ENCODE peak calls at places on chromosomes 2 and 18, in ten cellular contexts. One of them, this sample, is unnamed.

GRCh38 chr2:118473241-118473640 is 374.2 kb downstream of the EN1 start:
- DNase-seq in spleen: no peak
- DNase-seq in GM12892: no peak
- DNase-seq in suprapubic skin: no peak
- DNase-seq in K562: no peak
- DNase-seq in HCT116: no peak
- DNase-seq in GM23338: no peak
- DNase-seq in stomach: no peak
- DNase-seq in endothelial cell of umbilical vein: no peak
- DNase-seq in SK-N-SH: no peak
- DNase-seq in this sample: no peak

GRCh38 chr2:60567919-60568874 is 14.7 kb upstream of the BCL11A start:
- DNase-seq in spleen: no peak
- DNase-seq in GM12892: no peak
- DNase-seq in suprapubic skin: no peak
- DNase-seq in K562: no peak
- DNase-seq in HCT116: no peak
- DNase-seq in GM23338: no peak
- DNase-seq in stomach: no peak
- DNase-seq in endothelial cell of umbilical vein: no peak
- DNase-seq in SK-N-SH: peak
- DNase-seq in this sample: no peak

GRCh38 chr2:200585730-200586643 is at the start of gene AOX1:
- DNase-seq in spleen: peak
- DNase-seq in GM12892: peak
- DNase-seq in suprapubic skin: peak
- DNase-seq in K562: no peak
- DNase-seq in HCT116: no peak
- DNase-seq in GM23338: peak
- DNase-seq in stomach: peak
- DNase-seq in endothelial cell of umbilical vein: peak
- DNase-seq in SK-N-SH: peak
- DNase-seq in this sample: no peak

GRCh38 chr2:142983174-142983573 is 105.7 kb downstream of the KYNU start:
- DNase-seq in spleen: no peak
- DNase-seq in GM12892: no peak
- DNase-seq in suprapubic skin: no peak
- DNase-seq in K562: no peak
- DNase-seq in HCT116: no peak
- DNase-seq in GM23338: no peak
- DNase-seq in stomach: no peak
- DNase-seq in endothelial cell of umbilical vein: no peak
- DNase-seq in SK-N-SH: no peak
- DNase-seq in this sample: no peak

GRCh38 chr2:110116033-110116710 is 550 bp upstream of the MALL start:
- DNase-seq in spleen: no peak
- DNase-seq in GM12892: no peak
- DNase-seq in suprapubic skin: no peak
- DNase-seq in K562: peak
- DNase-seq in HCT116: peak
- DNase-seq in GM23338: peak
- DNase-seq in stomach: no peak
- DNase-seq in endothelial cell of umbilical vein: peak
- DNase-seq in SK-N-SH: peak
- DNase-seq in this sample: no peak

GRCh38 chr18:59429608-59430007 is 70.5 kb upstream of the LMAN1 start:
- DNase-seq in spleen: no peak
- DNase-seq in GM12892: no peak
- DNase-seq in suprapubic skin: no peak
- DNase-seq in K562: no peak
- DNase-seq in HCT116: no peak
- DNase-seq in GM23338: no peak
- DNase-seq in stomach: no peak
- DNase-seq in endothelial cell of umbilical vein: no peak
- DNase-seq in SK-N-SH: no peak
- DNase-seq in this sample: no peak

GRCh38 chr18:48361801-48362200 is 47.4 kb downstream of the ZBTB7C start:
- DNase-seq in spleen: no peak
- DNase-seq in GM12892: no peak
- DNase-seq in suprapubic skin: no peak
- DNase-seq in K562: no peak
- DNase-seq in HCT116: no peak
- DNase-seq in GM23338: no peak
- DNase-seq in stomach: no peak
- DNase-seq in endothelial cell of umbilical vein: no peak
- DNase-seq in SK-N-SH: no peak
- DNase-seq in this sample: no peak

GRCh38 chr18:58180738-58181353 is 136.8 kb downstream of the NEDD4L start:
- DNase-seq in spleen: no peak
- DNase-seq in GM12892: peak
- DNase-seq in suprapubic skin: no peak
- DNase-seq in K562: peak
- DNase-seq in HCT116: no peak
- DNase-seq in GM23338: peak
- DNase-seq in stomach: peak
- DNase-seq in endothelial cell of umbilical vein: peak
- DNase-seq in SK-N-SH: peak
- DNase-seq in this sample: no peak

GRCh38 chr18:66138642-66139041 is 387.8 kb downstream of the CDH7 start:
- DNase-seq in spleen: no peak
- DNase-seq in GM12892: no peak
- DNase-seq in suprapubic skin: no peak
- DNase-seq in K562: no peak
- DNase-seq in HCT116: no peak
- DNase-seq in GM23338: no peak
- DNase-seq in stomach: no peak
- DNase-seq in endothelial cell of umbilical vein: no peak
- DNase-seq in SK-N-SH: no peak
- DNase-seq in this sample: no peak

GRCh38 chr2:176122633-176123482 is at the start of gene HOXD9:
- DNase-seq in spleen: peak
- DNase-seq in GM12892: no peak
- DNase-seq in suprapubic skin: no peak
- DNase-seq in K562: no peak
- DNase-seq in HCT116: no peak
- DNase-seq in GM23338: no peak
- DNase-seq in stomach: no peak
- DNase-seq in endothelial cell of umbilical vein: peak
- DNase-seq in SK-N-SH: peak
- DNase-seq in this sample: no peak

GRCh38 chr2:178404380-178404767 is 46.6 kb downstream of the PRKRA start:
- DNase-seq in spleen: no peak
- DNase-seq in GM12892: peak
- DNase-seq in suprapubic skin: no peak
- DNase-seq in K562: peak
- DNase-seq in HCT116: no peak
- DNase-seq in GM23338: no peak
- DNase-seq in stomach: no peak
- DNase-seq in endothelial cell of umbilical vein: peak
- DNase-seq in SK-N-SH: no peak
- DNase-seq in this sample: no peak

GRCh38 chr2:105812180-105813044 is 67.7 kb downstream of the NCK2 start:
- DNase-seq in spleen: no peak
- DNase-seq in GM12892: peak
- DNase-seq in suprapubic skin: no peak
- DNase-seq in K562: peak
- DNase-seq in HCT116: no peak
- DNase-seq in GM23338: no peak
- DNase-seq in stomach: no peak
- DNase-seq in endothelial cell of umbilical vein: peak
- DNase-seq in SK-N-SH: peak
- DNase-seq in this sample: peak

DNA sequence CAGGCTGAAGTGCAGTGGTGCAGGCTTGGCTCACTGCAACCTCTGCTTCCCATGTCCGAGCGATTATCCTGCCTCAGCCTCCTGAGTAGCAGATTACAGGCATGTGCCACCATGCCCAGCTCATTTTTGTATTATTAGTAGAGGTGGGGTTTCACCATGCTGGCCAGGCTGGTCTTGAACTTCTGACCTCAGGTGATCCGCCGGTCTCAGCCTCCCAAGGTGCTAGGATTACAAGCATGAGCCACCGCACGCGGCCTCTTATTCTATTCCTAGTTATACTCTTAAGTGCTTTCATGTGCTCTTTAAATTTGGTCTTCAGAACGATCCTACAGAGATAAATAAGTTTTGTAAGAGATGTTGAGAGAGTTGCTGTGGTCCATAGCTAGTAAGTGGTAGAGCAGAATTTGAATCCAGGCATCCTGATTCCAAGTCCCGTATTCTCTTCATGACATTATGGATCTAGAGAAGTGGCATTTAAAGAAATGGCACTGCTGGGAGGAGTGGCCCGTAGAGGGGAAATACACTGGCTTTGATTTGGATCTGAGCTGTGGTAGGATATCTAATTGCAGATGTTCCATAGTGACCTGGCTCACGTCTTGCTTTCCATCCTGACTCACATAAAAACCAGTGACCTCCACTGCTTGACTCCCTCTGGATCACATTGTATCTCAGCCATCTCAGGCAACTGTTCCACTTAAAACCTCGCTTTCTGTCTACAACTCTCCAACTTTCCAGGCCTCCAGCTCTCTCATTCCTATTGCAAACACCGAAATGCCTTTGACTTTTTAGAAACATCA is 22.7 kb upstream of the ME2 start:
- DNase-seq in spleen: no peak
- DNase-seq in GM12892: no peak
- DNase-seq in suprapubic skin: no peak
- DNase-seq in K562: no peak
- DNase-seq in HCT116: no peak
- DNase-seq in GM23338: no peak
- DNase-seq in stomach: no peak
- DNase-seq in endothelial cell of umbilical vein: no peak
- DNase-seq in SK-N-SH: no peak
- DNase-seq in this sample: no peak
- TF ChIP-seq POLR2AphosphoS5 in spleen: no peak
- TF ChIP-seq POLR2AphosphoS5 in GM12892: no peak
- TF ChIP-seq POLR2AphosphoS5 in suprapubic skin: no peak
- TF ChIP-seq POLR2AphosphoS5 in K562: no peak
- TF ChIP-seq POLR2AphosphoS5 in HCT116: no peak
- TF ChIP-seq POLR2AphosphoS5 in GM23338: no peak
- TF ChIP-seq POLR2AphosphoS5 in stomach: no peak
- TF ChIP-seq POLR2AphosphoS5 in endothelial cell of umbilical vein: no peak
- TF ChIP-seq POLR2AphosphoS5 in SK-N-SH: no peak
- TF ChIP-seq POLR2AphosphoS5 in this sample: no peak

GRCh38 chr2:128550389-128550788 is 231.7 kb upstream of the HS6ST1 start:
- DNase-seq in spleen: no peak
- DNase-seq in GM12892: no peak
- DNase-seq in suprapubic skin: no peak
- DNase-seq in K562: no peak
- DNase-seq in HCT116: no peak
- DNase-seq in GM23338: no peak
- DNase-seq in stomach: no peak
- DNase-seq in endothelial cell of umbilical vein: no peak
- DNase-seq in SK-N-SH: no peak
- DNase-seq in this sample: no peak

GRCh38 chr2:128549646-128550260 is 231.1 kb upstream of the HS6ST1 start:
- DNase-seq in spleen: peak
- DNase-seq in GM12892: no peak
- DNase-seq in suprapubic skin: peak
- DNase-seq in K562: no peak
- DNase-seq in HCT116: no peak
- DNase-seq in GM23338: no peak
- DNase-seq in stomach: peak
- DNase-seq in endothelial cell of umbilical vein: no peak
- DNase-seq in SK-N-SH: no peak
- DNase-seq in this sample: no peak

GRCh38 chr2:128549094-128549493 is 230.4 kb upstream of the HS6ST1 start:
- DNase-seq in spleen: no peak
- DNase-seq in GM12892: no peak
- DNase-seq in suprapubic skin: peak
- DNase-seq in K562: no peak
- DNase-seq in HCT116: no peak
- DNase-seq in GM23338: no peak
- DNase-seq in stomach: peak
- DNase-seq in endothelial cell of umbilical vein: no peak
- DNase-seq in SK-N-SH: no peak
- DNase-seq in this sample: no peak

GRCh38 chr2:128547667-128548066 is 229.0 kb upstream of the HS6ST1 start:
- DNase-seq in spleen: peak
- DNase-seq in GM12892: no peak
- DNase-seq in suprapubic skin: no peak
- DNase-seq in K562: no peak
- DNase-seq in HCT116: no peak
- DNase-seq in GM23338: no peak
- DNase-seq in stomach: peak
- DNase-seq in endothelial cell of umbilical vein: no peak
- DNase-seq in SK-N-SH: no peak
- DNase-seq in this sample: no peak

GRCh38 chr2:128548461-128548891 is 229.8 kb upstream of the HS6ST1 start:
- DNase-seq in spleen: peak
- DNase-seq in GM12892: no peak
- DNase-seq in suprapubic skin: peak
- DNase-seq in K562: no peak
- DNase-seq in HCT116: no peak
- DNase-seq in GM23338: no peak
- DNase-seq in stomach: peak
- DNase-seq in endothelial cell of umbilical vein: no peak
- DNase-seq in SK-N-SH: no peak
- DNase-seq in this sample: no peak
- TF ChIP-seq POLR2AphosphoS5 in spleen: no peak
- TF ChIP-seq POLR2AphosphoS5 in GM12892: no peak
- TF ChIP-seq POLR2AphosphoS5 in suprapubic skin: no peak
- TF ChIP-seq POLR2AphosphoS5 in K562: no peak
- TF ChIP-seq POLR2AphosphoS5 in HCT116: no peak
- TF ChIP-seq POLR2AphosphoS5 in GM23338: no peak
- TF ChIP-seq POLR2AphosphoS5 in stomach: no peak
- TF ChIP-seq POLR2AphosphoS5 in endothelial cell of umbilical vein: no peak
- TF ChIP-seq POLR2AphosphoS5 in SK-N-SH: no peak
- TF ChIP-seq POLR2AphosphoS5 in this sample: no peak

GRCh38 chr2:239319261-239319661 is 81.6 kb downstream of the HDAC4 start:
- DNase-seq in spleen: peak
- DNase-seq in GM12892: no peak
- DNase-seq in suprapubic skin: peak
- DNase-seq in K562: peak
- DNase-seq in HCT116: no peak
- DNase-seq in GM23338: no peak
- DNase-seq in stomach: peak
- DNase-seq in endothelial cell of umbilical vein: peak
- DNase-seq in SK-N-SH: no peak
- DNase-seq in this sample: peak
- TF ChIP-seq POLR2AphosphoS5 in spleen: peak
- TF ChIP-seq POLR2AphosphoS5 in GM12892: no peak
- TF ChIP-seq POLR2AphosphoS5 in suprapubic skin: no peak
- TF ChIP-seq POLR2AphosphoS5 in K562: no peak
- TF ChIP-seq POLR2AphosphoS5 in HCT116: peak
- TF ChIP-seq POLR2AphosphoS5 in GM23338: no peak
- TF ChIP-seq POLR2AphosphoS5 in stomach: peak
- TF ChIP-seq POLR2AphosphoS5 in endothelial cell of umbilical vein: no peak
- TF ChIP-seq POLR2AphosphoS5 in SK-N-SH: no peak
- TF ChIP-seq POLR2AphosphoS5 in this sample: no peak

GRCh38 chr2:151556121-151556520 is 146.4 kb downstream of the RIF1 start:
- DNase-seq in spleen: no peak
- DNase-seq in GM12892: no peak
- DNase-seq in suprapubic skin: no peak
- DNase-seq in K562: no peak
- DNase-seq in HCT116: no peak
- DNase-seq in GM23338: no peak
- DNase-seq in stomach: no peak
- DNase-seq in endothelial cell of umbilical vein: no peak
- DNase-seq in SK-N-SH: no peak
- DNase-seq in this sample: no peak

GRCh38 chr2:151562398-151562797 is 152.7 kb downstream of the RIF1 start:
- DNase-seq in spleen: no peak
- DNase-seq in GM12892: no peak
- DNase-seq in suprapubic skin: no peak
- DNase-seq in K562: no peak
- DNase-seq in HCT116: no peak
- DNase-seq in GM23338: no peak
- DNase-seq in stomach: no peak
- DNase-seq in endothelial cell of umbilical vein: no peak
- DNase-seq in SK-N-SH: no peak
- DNase-seq in this sample: no peak

GRCh38 chr2:151560289-151560688 is 150.6 kb downstream of the RIF1 start:
- DNase-seq in spleen: no peak
- DNase-seq in GM12892: no peak
- DNase-seq in suprapubic skin: no peak
- DNase-seq in K562: peak
- DNase-seq in HCT116: no peak
- DNase-seq in GM23338: no peak
- DNase-seq in stomach: no peak
- DNase-seq in endothelial cell of umbilical vein: peak
- DNase-seq in SK-N-SH: peak
- DNase-seq in this sample: no peak
- TF ChIP-seq POLR2AphosphoS5 in spleen: no peak
- TF ChIP-seq POLR2AphosphoS5 in GM12892: no peak
- TF ChIP-seq POLR2AphosphoS5 in suprapubic skin: no peak
- TF ChIP-seq POLR2AphosphoS5 in K562: no peak
- TF ChIP-seq POLR2AphosphoS5 in HCT116: no peak
- TF ChIP-seq POLR2AphosphoS5 in GM23338: no peak
- TF ChIP-seq POLR2AphosphoS5 in stomach: peak
- TF ChIP-seq POLR2AphosphoS5 in endothelial cell of umbilical vein: no peak
- TF ChIP-seq POLR2AphosphoS5 in SK-N-SH: no peak
- TF ChIP-seq POLR2AphosphoS5 in this sample: no peak